ENCODE peak calls at places on chromosomes 1 and 21, in six cellular contexts. W, V, L, A, J and G are unnamed samples.

GRCh38 chr1:172627702-172628101 is 31.2 kb upstream of the FASLG start:
- DNase-seq in W (peak), V (peak), L (no peak), A (no peak), J (no peak), G (no peak)

GRCh38 chr1:70288171-70288570 is 66.4 kb downstream of the ANKRD13C start:
- DNase-seq in W (no peak), V (no peak), L (no peak), A (no peak), J (no peak), G (no peak)

GRCh38 chr1:40699787-40700186 is 8.3 kb downstream of the NFYC start:
- DNase-seq in W (peak), V (no peak), L (no peak), A (peak), J (no peak), G (no peak)

GRCh38 chr1:198018529-198018928 is 101.4 kb downstream of the LHX9 start:
- DNase-seq in W (no peak), V (no peak), L (no peak), A (no peak), J (peak), G (no peak)

GRCh38 chr1:203926025-203926540 is 64.7 kb downstream of the SNRPE start:
- DNase-seq in W (no peak), V (no peak), L (no peak), A (no peak), J (no peak), G (no peak)

GRCh38 chr1:208165659-208166058 is 78.5 kb downstream of the PLXNA2 start:
- DNase-seq in W (no peak), V (no peak), L (no peak), A (no peak), J (no peak), G (no peak)

GRCh38 chr1:205332015-205332791 is 10.7 kb upstream of the NUAK2 start:
- DNase-seq in W (no peak), V (no peak), L (no peak), A (no peak), J (no peak), G (no peak)

GRCh38 chr21:41783476-41784150 is 16.8 kb upstream of the RIPK4 start:
- DNase-seq in W (no peak), V (peak), L (peak), A (no peak), J (peak), G (peak)

GRCh38 chr1:197598935-197599334 is 176.3 kb downstream of the DENND1B start:
- DNase-seq in W (no peak), V (no peak), L (no peak), A (no peak), J (no peak), G (no peak)

GRCh38 chr1:41652346-41653124 is 168.1 kb upstream of the EDN2 start:
- DNase-seq in W (no peak), V (no peak), L (no peak), A (no peak), J (no peak), G (no peak)

GRCh38 chr1:38831753-38832734 is 27.5 kb downstream of the RRAGC start:
- DNase-seq in W (no peak), V (no peak), L (no peak), A (no peak), J (no peak), G (no peak)

GRCh38 chr1:223864084-223864483 is 18.3 kb upstream of the TP53BP2 start:
- DNase-seq in W (no peak), V (no peak), L (no peak), A (no peak), J (no peak), G (no peak)

GRCh38 chr1:31154000-31154631 is 85.6 kb downstream of the NKAIN1 start:
- DNase-seq in W (no peak), V (no peak), L (no peak), A (no peak), J (no peak), G (no peak)

GRCh38 chr1:106536741-106537140 is 519.7 kb upstream of the PRMT6 start:
- DNase-seq in W (no peak), V (no peak), L (no peak), A (no peak), J (no peak), G (no peak)

GRCh38 chr1:31381394-31382287 is 8.8 kb upstream of the FABP3 start:
- DNase-seq in W (no peak), V (no peak), L (no peak), A (no peak), J (no peak), G (no peak)

GRCh38 chr1:200907611-200908097 is 13.0 kb downstream of the INAVA start:
- DNase-seq in W (no peak), V (no peak), L (no peak), A (no peak), J (peak), G (no peak)

GRCh38 chr1:166865931-166866330 is 10.1 kb downstream of the TADA1 start:
- DNase-seq in W (no peak), V (no peak), L (no peak), A (no peak), J (no peak), G (no peak)

GRCh38 chr21:38303300-38303699 is 46.5 kb downstream of the KCNJ15 start:
- DNase-seq in W (no peak), V (no peak), L (no peak), A (no peak), J (no peak), G (peak)

GRCh38 chr1:44808063-44808937 is at the start of gene BTBD19:
- DNase-seq in W (no peak), V (no peak), L (peak), A (no peak), J (peak), G (peak)

GRCh38 chr1:85681087-85681486 is 27.1 kb downstream of the ZNHIT6 start:
- DNase-seq in W (no peak), V (no peak), L (no peak), A (no peak), J (no peak), G (peak)

GRCh38 chr1:156795787-156796186 is 20.9 kb downstream of the SH2D2A start:
- DNase-seq in W (no peak), V (no peak), L (no peak), A (no peak), J (no peak), G (no peak)

GRCh38 chr1:40391688-40392145 is 18.2 kb downstream of the SMAP2 start:
- DNase-seq in W (no peak), V (no peak), L (no peak), A (peak), J (no peak), G (no peak)